ENCODE peak calls at places on chromosomes 12 and 14, in seven cellular contexts. X, C, S, V, B, U and Q are unnamed samples.

GRCh38 chr12:24561882-24562760 is 386.8 kb downstream of the BCAT1 start:
- DNase-seq in X (no peak), C (peak), S (peak), V (peak), B (peak), U (peak), Q (peak)

GRCh38 chr14:64715628-64716412 is 11.6 kb downstream of the PLEKHG3 start:
- DNase-seq in X (no peak), C (peak), S (no peak), V (peak), B (peak), U (no peak), Q (no peak)

GRCh38 chr12:101230547-101230946 is 20.5 kb upstream of the SLC5A8 start:
- DNase-seq in X (no peak), C (no peak), S (no peak), V (no peak), B (no peak), U (peak), Q (peak)

GRCh38 chr12:48770756-48771155 is 18.1 kb downstream of the ADCY6 start:
- DNase-seq in X (no peak), C (no peak), S (no peak), V (no peak), B (no peak), U (no peak), Q (no peak)

GRCh38 chr12:22377731-22378496 is 43.4 kb upstream of the ST8SIA1 start:
- DNase-seq in X (no peak), C (no peak), S (no peak), V (peak), B (no peak), U (no peak), Q (peak)

GRCh38 chr12:123761841-123762714 is at the start of gene DNAH10:
- DNase-seq in X (no peak), C (no peak), S (peak), V (peak), B (no peak), U (peak), Q (no peak)

GRCh38 chr12:109482894-109483293 is 5.5 kb downstream of the UBE3B start:
- DNase-seq in X (no peak), C (no peak), S (no peak), V (no peak), B (no peak), U (no peak), Q (no peak)

GRCh38 chr12:47123730-47124129 is 44.0 kb upstream of the AMIGO2 start:
- DNase-seq in X (no peak), C (no peak), S (no peak), V (no peak), B (no peak), U (peak), Q (no peak)

GRCh38 chr12:2532647-2533435 is 261.9 kb upstream of the FKBP4 start:
- DNase-seq in X (no peak), C (no peak), S (no peak), V (peak), B (no peak), U (no peak), Q (no peak)

GRCh38 chr12:121765573-121765972 is 27.9 kb downstream of the RHOF start:
- DNase-seq in X (no peak), C (no peak), S (no peak), V (peak), B (peak), U (peak), Q (peak)

GRCh38 chr14:68801631-68802030 is 8.8 kb upstream of the ZFP36L1 start:
- DNase-seq in X (no peak), C (no peak), S (no peak), V (no peak), B (no peak), U (no peak), Q (no peak)

GRCh38 chr14:20548414-20549158 is 12.3 kb downstream of the RNASE9 start:
- DNase-seq in X (no peak), C (no peak), S (no peak), V (no peak), B (no peak), U (no peak), Q (no peak)

GRCh38 chr12:125262866-125263265 is 197.6 kb downstream of the AACS start:
- DNase-seq in X (no peak), C (no peak), S (no peak), V (no peak), B (no peak), U (no peak), Q (no peak)

GRCh38 chr12:6364037-6364360 is 11.4 kb downstream of the SCNN1A start:
- DNase-seq in X (no peak), C (no peak), S (no peak), V (no peak), B (no peak), U (peak), Q (no peak)

GRCh38 chr14:100910888-100911664 is 7.6 kb upstream of the RTL1 start:
- DNase-seq in X (no peak), C (no peak), S (no peak), V (no peak), B (no peak), U (no peak), Q (no peak)

GRCh38 chr12:59005195-59005961 is 85.1 kb upstream of the LRIG3 start:
- DNase-seq in X (no peak), C (no peak), S (no peak), V (no peak), B (peak), U (peak), Q (no peak)

GRCh38 chr14:76775159-76775694 is 14.0 kb downstream of the VASH1 start:
- DNase-seq in X (no peak), C (no peak), S (no peak), V (no peak), B (peak), U (no peak), Q (no peak)

GRCh38 chr14:104450811-104451401 is 128.7 kb upstream of the C14orf180 start:
- DNase-seq in X (no peak), C (no peak), S (no peak), V (no peak), B (no peak), U (no peak), Q (no peak)

GRCh38 chr12:122021822-122022392 is at the start of gene BCL7A:
- DNase-seq in X (peak), C (peak), S (peak), V (peak), B (peak), U (peak), Q (peak)

GRCh38 chr12:33427071-33427470 is 12.5 kb downstream of the SYT10 start:
- DNase-seq in X (no peak), C (no peak), S (no peak), V (peak), B (no peak), U (no peak), Q (peak)

GRCh38 chr12:117002040-117002832 is 91.5 kb downstream of the FBXW8 start:
- DNase-seq in X (no peak), C (no peak), S (no peak), V (no peak), B (no peak), U (no peak), Q (no peak)

GRCh38 chr14:74324945-74325361 is 22.2 kb upstream of the ABCD4 start:
- DNase-seq in X (no peak), C (no peak), S (no peak), V (peak), B (no peak), U (peak), Q (peak)